ENCODE peak calls at places on chromosome 4, in nine cellular contexts. One of them, this sample, is unnamed.

GRCh38 chr4:149605601-149606378 is 209.9 kb downstream of the IQCM start:
- DNase-seq in HepG2: no peak
- DNase-seq in astrocyte of the spinal cord: peak; percentile 69
- DNase-seq in left ventricle myocardium inferior: no peak
- DNase-seq in cardiac muscle cell: no peak
- DNase-seq in Calu3: no peak
- DNase-seq in left lung: no peak
- DNase-seq in progenitor cell of endocrine pancreas: no peak
- DNase-seq in NB4: no peak
- DNase-seq in this sample: no peak

GRCh38 chr4:117479673-117480072 is 394.3 kb upstream of the TRAM1L1 start:
- DNase-seq in left ventricle myocardium inferior: no peak
- DNase-seq in left lung: no peak
- DNase-seq in progenitor cell of endocrine pancreas: no peak
- DNase-seq in cardiac muscle cell: no peak
- DNase-seq in Calu3: no peak
- DNase-seq in astrocyte of the spinal cord: no peak
- DNase-seq in NB4: no peak
- DNase-seq in HepG2: no peak
- DNase-seq in this sample: no peak

GRCh38 chr4:53782468-53782865 is 191.2 kb upstream of the LNX1 start:
- DNase-seq in cardiac muscle cell: no peak
- DNase-seq in left ventricle myocardium inferior: no peak
- DNase-seq in HepG2: no peak
- DNase-seq in progenitor cell of endocrine pancreas: no peak
- DNase-seq in astrocyte of the spinal cord: no peak
- DNase-seq in Calu3: no peak
- DNase-seq in left lung: no peak
- DNase-seq in NB4: peak; percentile 23
- DNase-seq in this sample: no peak

GRCh38 chr4:67871867-67872266 is 11.9 kb downstream of the TMPRSS11D start:
- DNase-seq in NB4: peak; percentile 66
- DNase-seq in cardiac muscle cell: peak; percentile 52
- DNase-seq in progenitor cell of endocrine pancreas: no peak
- DNase-seq in left lung: no peak
- DNase-seq in Calu3: no peak
- DNase-seq in left ventricle myocardium inferior: no peak
- DNase-seq in HepG2: peak; percentile 24
- DNase-seq in astrocyte of the spinal cord: peak; percentile 64
- DNase-seq in this sample: peak; percentile 58

GRCh38 chr4:121477079-121477478 is 96.3 kb upstream of the QRFPR start:
- DNase-seq in progenitor cell of endocrine pancreas: no peak
- DNase-seq in HepG2: no peak
- DNase-seq in NB4: no peak
- DNase-seq in left lung: no peak
- DNase-seq in astrocyte of the spinal cord: no peak
- DNase-seq in Calu3: no peak
- DNase-seq in cardiac muscle cell: no peak
- DNase-seq in left ventricle myocardium inferior: no peak
- DNase-seq in this sample: no peak

GRCh38 chr4:41538887-41539498 is 1.0 kb downstream of the LIMCH1 start:
- DNase-seq in HepG2: no peak
- DNase-seq in NB4: no peak
- DNase-seq in cardiac muscle cell: no peak
- DNase-seq in Calu3: no peak
- DNase-seq in progenitor cell of endocrine pancreas: no peak
- DNase-seq in astrocyte of the spinal cord: no peak
- DNase-seq in left ventricle myocardium inferior: peak; percentile 20
- DNase-seq in left lung: no peak
- DNase-seq in this sample: no peak

GRCh38 chr4:53653484-53654053 is 62.3 kb upstream of the LNX1 start:
- DNase-seq in cardiac muscle cell: no peak
- DNase-seq in left ventricle myocardium inferior: no peak
- DNase-seq in Calu3: peak; percentile 10
- DNase-seq in HepG2: no peak
- DNase-seq in astrocyte of the spinal cord: peak; percentile 18
- DNase-seq in NB4: peak; percentile 29
- DNase-seq in progenitor cell of endocrine pancreas: peak; percentile 18
- DNase-seq in left lung: no peak
- DNase-seq in this sample: peak; percentile 52

GRCh38 chr4:105603158-105603557 is 50.7 kb downstream of the ARHGEF38 start:
- DNase-seq in astrocyte of the spinal cord: no peak
- DNase-seq in NB4: no peak
- DNase-seq in cardiac muscle cell: no peak
- DNase-seq in Calu3: no peak
- DNase-seq in HepG2: no peak
- DNase-seq in progenitor cell of endocrine pancreas: no peak
- DNase-seq in left ventricle myocardium inferior: no peak
- DNase-seq in left lung: no peak
- DNase-seq in this sample: no peak

GRCh38 chr4:164396439-164396838 is 357.5 kb upstream of the SMIM31 start:
- DNase-seq in NB4: no peak
- DNase-seq in left ventricle myocardium inferior: no peak
- DNase-seq in Calu3: no peak
- DNase-seq in cardiac muscle cell: peak; percentile 55
- DNase-seq in HepG2: no peak
- DNase-seq in left lung: no peak
- DNase-seq in astrocyte of the spinal cord: peak; percentile 5
- DNase-seq in progenitor cell of endocrine pancreas: no peak
- DNase-seq in this sample: peak; percentile 20

GRCh38 chr4:106690487-106690886 is 321.9 kb upstream of the GIMD1 start:
- DNase-seq in Calu3: no peak
- DNase-seq in left lung: no peak
- DNase-seq in left ventricle myocardium inferior: no peak
- DNase-seq in astrocyte of the spinal cord: peak; percentile 50
- DNase-seq in progenitor cell of endocrine pancreas: no peak
- DNase-seq in cardiac muscle cell: no peak
- DNase-seq in NB4: peak; percentile 86
- DNase-seq in HepG2: no peak
- DNase-seq in this sample: no peak

GRCh38 chr4:89324671-89325070 is 17.1 kb upstream of the GPRIN3 start:
- DNase-seq in Calu3: no peak
- DNase-seq in astrocyte of the spinal cord: peak; percentile 6
- DNase-seq in progenitor cell of endocrine pancreas: no peak
- DNase-seq in HepG2: no peak
- DNase-seq in left ventricle myocardium inferior: no peak
- DNase-seq in cardiac muscle cell: no peak
- DNase-seq in NB4: peak; percentile 90
- DNase-seq in left lung: peak; percentile 44
- DNase-seq in this sample: no peak

GRCh38 chr4:171650543-171650942 is 162.7 kb upstream of the GALNTL6 start:
- DNase-seq in left ventricle myocardium inferior: no peak
- DNase-seq in astrocyte of the spinal cord: no peak
- DNase-seq in Calu3: no peak
- DNase-seq in NB4: no peak
- DNase-seq in HepG2: peak; percentile 3
- DNase-seq in progenitor cell of endocrine pancreas: no peak
- DNase-seq in left lung: no peak
- DNase-seq in cardiac muscle cell: peak; percentile 10
- DNase-seq in this sample: no peak

GRCh38 chr4:114015444-114015899 is 36.0 kb upstream of the ARSJ start:
- DNase-seq in progenitor cell of endocrine pancreas: no peak
- DNase-seq in HepG2: no peak
- DNase-seq in astrocyte of the spinal cord: peak; percentile 100
- DNase-seq in Calu3: no peak
- DNase-seq in NB4: no peak
- DNase-seq in left lung: no peak
- DNase-seq in left ventricle myocardium inferior: no peak
- DNase-seq in cardiac muscle cell: no peak
- DNase-seq in this sample: no peak

GRCh38 chr4:170122252-170122651 is 32.5 kb upstream of the AADAT start:
- DNase-seq in progenitor cell of endocrine pancreas: no peak
- DNase-seq in NB4: no peak
- DNase-seq in left lung: no peak
- DNase-seq in Calu3: peak; percentile 28
- DNase-seq in cardiac muscle cell: no peak
- DNase-seq in astrocyte of the spinal cord: no peak
- DNase-seq in HepG2: no peak
- DNase-seq in left ventricle myocardium inferior: no peak
- DNase-seq in this sample: no peak

GRCh38 chr4:84492737-84493091 is 6.4 kb downstream of the NKX6-1 start:
- DNase-seq in HepG2: no peak
- DNase-seq in left ventricle myocardium inferior: no peak
- DNase-seq in astrocyte of the spinal cord: no peak
- DNase-seq in progenitor cell of endocrine pancreas: no peak
- DNase-seq in cardiac muscle cell: no peak
- DNase-seq in Calu3: no peak
- DNase-seq in NB4: no peak
- DNase-seq in left lung: no peak
- DNase-seq in this sample: no peak

GRCh38 chr4:11548529-11549176 is 120.0 kb upstream of the HS3ST1 start:
- DNase-seq in astrocyte of the spinal cord: peak; percentile 15
- DNase-seq in cardiac muscle cell: peak; percentile 41
- DNase-seq in Calu3: peak; percentile 37
- DNase-seq in NB4: no peak
- DNase-seq in left ventricle myocardium inferior: no peak
- DNase-seq in progenitor cell of endocrine pancreas: no peak
- DNase-seq in left lung: no peak
- DNase-seq in HepG2: no peak
- DNase-seq in this sample: peak; percentile 69

GRCh38 chr4:48603366-48604003 is 113.4 kb downstream of the ZAR1 start:
- DNase-seq in left ventricle myocardium inferior: no peak
- DNase-seq in NB4: no peak
- DNase-seq in left lung: no peak
- DNase-seq in cardiac muscle cell: peak; percentile 60
- DNase-seq in HepG2: peak; percentile 85
- DNase-seq in progenitor cell of endocrine pancreas: no peak
- DNase-seq in astrocyte of the spinal cord: no peak
- DNase-seq in Calu3: peak; percentile 4
- DNase-seq in this sample: peak; percentile 55

GRCh38 chr4:87896020-87896621 is 63.4 kb downstream of the MEPE start:
- DNase-seq in HepG2: peak; percentile 52
- DNase-seq in Calu3: peak; percentile 55
- DNase-seq in astrocyte of the spinal cord: peak; percentile 85
- DNase-seq in cardiac muscle cell: no peak
- DNase-seq in left ventricle myocardium inferior: no peak
- DNase-seq in left lung: peak; percentile 66
- DNase-seq in progenitor cell of endocrine pancreas: no peak
- DNase-seq in NB4: peak; percentile 94
- DNase-seq in this sample: no peak

GRCh38 chr4:66275381-66276060 is 605.2 kb upstream of the EPHA5 start:
- DNase-seq in HepG2: no peak
- DNase-seq in progenitor cell of endocrine pancreas: no peak
- DNase-seq in left lung: no peak
- DNase-seq in astrocyte of the spinal cord: peak; percentile 12
- DNase-seq in NB4: no peak
- DNase-seq in cardiac muscle cell: no peak
- DNase-seq in left ventricle myocardium inferior: no peak
- DNase-seq in Calu3: no peak
- DNase-seq in this sample: peak; percentile 11

GRCh38 chr4:180449395-180449956 is 1793.7 kb upstream of the TENM3 start:
- DNase-seq in HepG2: peak; percentile 46
- DNase-seq in progenitor cell of endocrine pancreas: no peak
- DNase-seq in cardiac muscle cell: peak; percentile 55
- DNase-seq in NB4: peak; percentile 48
- DNase-seq in Calu3: peak; percentile 53
- DNase-seq in left lung: no peak
- DNase-seq in left ventricle myocardium inferior: no peak
- DNase-seq in astrocyte of the spinal cord: peak; percentile 24
- DNase-seq in this sample: peak; percentile 74

GRCh38 chr4:88148560-88148959 is 9.9 kb downstream of the ABCG2 start:
- DNase-seq in Calu3: no peak
- DNase-seq in progenitor cell of endocrine pancreas: no peak
- DNase-seq in HepG2: no peak
- DNase-seq in astrocyte of the spinal cord: no peak
- DNase-seq in cardiac muscle cell: no peak
- DNase-seq in left ventricle myocardium inferior: no peak
- DNase-seq in NB4: no peak
- DNase-seq in left lung: no peak
- DNase-seq in this sample: no peak

DNA sequence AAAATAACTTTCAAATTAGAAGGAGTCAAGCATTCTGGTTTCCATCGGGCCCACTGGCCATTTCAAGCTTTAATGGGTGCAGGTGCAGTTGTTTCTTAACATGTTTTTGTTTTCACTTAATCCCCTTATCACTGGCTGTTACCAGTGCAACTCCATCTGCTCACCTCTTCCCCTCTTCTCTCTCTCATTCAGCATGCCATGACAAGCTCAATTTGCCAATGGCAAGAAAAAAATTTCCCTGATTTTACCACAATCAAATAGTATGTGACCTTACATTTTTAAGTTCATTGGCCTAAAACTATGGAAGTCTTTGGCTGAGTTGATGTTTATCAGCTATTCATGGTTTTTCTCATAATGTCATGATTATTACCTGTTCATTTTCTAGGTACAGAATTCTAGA is 299.1 kb upstream of the BMP3 start:
- DNase-seq in cardiac muscle cell: no peak
- DNase-seq in left lung: no peak
- DNase-seq in astrocyte of the spinal cord: no peak
- DNase-seq in Calu3: no peak
- DNase-seq in NB4: no peak
- DNase-seq in HepG2: no peak
- DNase-seq in left ventricle myocardium inferior: no peak
- DNase-seq in progenitor cell of endocrine pancreas: no peak
- DNase-seq in this sample: no peak
- TF ChIP-seq CTCF in cardiac muscle cell: no peak
- TF ChIP-seq CTCF in left lung: no peak
- TF ChIP-seq CTCF in astrocyte of the spinal cord: no peak
- TF ChIP-seq CTCF in Calu3: no peak
- TF ChIP-seq CTCF in NB4: no peak
- TF ChIP-seq CTCF in HepG2: no peak
- TF ChIP-seq CTCF in left ventricle myocardium inferior: no peak
- TF ChIP-seq CTCF in progenitor cell of endocrine pancreas: no peak
- TF ChIP-seq CTCF in this sample: no peak

GRCh38 chr4:173259310-173259709 is 74.8 kb downstream of the HMGB2 start:
- DNase-seq in progenitor cell of endocrine pancreas: no peak
- DNase-seq in Calu3: no peak
- DNase-seq in NB4: no peak
- DNase-seq in cardiac muscle cell: no peak
- DNase-seq in HepG2: no peak
- DNase-seq in left lung: no peak
- DNase-seq in left ventricle myocardium inferior: no peak
- DNase-seq in astrocyte of the spinal cord: no peak
- DNase-seq in this sample: no peak
- TF ChIP-seq CTCF in progenitor cell of endocrine pancreas: peak; percentile 21
- TF ChIP-seq CTCF in Calu3: no peak
- TF ChIP-seq CTCF in NB4: no peak
- TF ChIP-seq CTCF in cardiac muscle cell: no peak
- TF ChIP-seq CTCF in HepG2: no peak
- TF ChIP-seq CTCF in left lung: no peak
- TF ChIP-seq CTCF in left ventricle myocardium inferior: no peak
- TF ChIP-seq CTCF in astrocyte of the spinal cord: peak; percentile 20
- TF ChIP-seq CTCF in this sample: no peak

GRCh38 chr4:8379771-8380170 is 60.8 kb downstream of the ACOX3 start:
- DNase-seq in cardiac muscle cell: no peak
- DNase-seq in NB4: no peak
- DNase-seq in left ventricle myocardium inferior: peak; percentile 8
- DNase-seq in astrocyte of the spinal cord: no peak
- DNase-seq in progenitor cell of endocrine pancreas: no peak
- DNase-seq in Calu3: no peak
- DNase-seq in HepG2: no peak
- DNase-seq in left lung: peak; percentile 3
- DNase-seq in this sample: no peak
- TF ChIP-seq CTCF in cardiac muscle cell: no peak
- TF ChIP-seq CTCF in NB4: no peak
- TF ChIP-seq CTCF in left ventricle myocardium inferior: no peak
- TF ChIP-seq CTCF in astrocyte of the spinal cord: no peak
- TF ChIP-seq CTCF in progenitor cell of endocrine pancreas: no peak
- TF ChIP-seq CTCF in Calu3: no peak
- TF ChIP-seq CTCF in HepG2: no peak
- TF ChIP-seq CTCF in left lung: no peak
- TF ChIP-seq CTCF in this sample: no peak

GRCh38 chr4:74056114-74056857 is 17.8 kb upstream of the CXCL3 start:
- DNase-seq in Calu3: no peak
- DNase-seq in cardiac muscle cell: no peak
- DNase-seq in left ventricle myocardium inferior: no peak
- DNase-seq in left lung: no peak
- DNase-seq in HepG2: no peak
- DNase-seq in progenitor cell of endocrine pancreas: no peak
- DNase-seq in NB4: peak; percentile 67
- DNase-seq in astrocyte of the spinal cord: peak; percentile 35
- DNase-seq in this sample: no peak
- TF ChIP-seq CTCF in Calu3: no peak
- TF ChIP-seq CTCF in cardiac muscle cell: peak; percentile 19
- TF ChIP-seq CTCF in left ventricle myocardium inferior: no peak
- TF ChIP-seq CTCF in left lung: no peak
- TF ChIP-seq CTCF in HepG2: no peak
- TF ChIP-seq CTCF in progenitor cell of endocrine pancreas: no peak
- TF ChIP-seq CTCF in NB4: peak; percentile 4
- TF ChIP-seq CTCF in astrocyte of the spinal cord: peak; percentile 6
- TF ChIP-seq CTCF in this sample: no peak

This sample was measured in hepatocyte.